ENCODE peak calls at places on chromosomes 2 and 18, in eight cellular contexts. B is EL; Y is MM.1S; Q is stimulated activated CD8-positive, alpha-beta memory T cell treated with anti-CD3 and anti-CD28 coated beads, Interleukin-4, amount 100 ng/mL, for 4 hours; Z is psoas muscle; V is fibroblast of villous mesenchyme; G is NCI-H446 treated with DMSO at 0.1 percent for 48 hours; L is progenitor cell of endocrine pancreas. F is an unnamed sample.

GRCh38 chr2:21451418-21451817 is 327.6 kb downstream of the TDRD15 start:
- DNase-seq in B (peak; percentile 45), Y (no peak), Q (no peak), Z (no peak), V (no peak), G (no peak), L (no peak), F (peak; percentile 20)

GRCh38 chr2:168278424-168278888 is 31.1 kb upstream of the STK39 start:
- DNase-seq in B (peak; percentile 70), Y (no peak), Q (no peak), Z (no peak), V (peak; percentile 98), G (no peak), L (no peak), F (peak; percentile 72)

GRCh38 chr2:8684885-8685696 is 3.2 kb downstream of the ID2 start:
- DNase-seq in B (peak; percentile 60), Y (peak; percentile 63), Q (no peak), Z (peak; percentile 60), V (no peak), G (peak; percentile 51), L (peak; percentile 68), F (peak; percentile 51)

GRCh38 chr18:52409732-52410131 is 69.7 kb downstream of the DCC start:
- DNase-seq in B (no peak), Y (peak; percentile 83), Q (no peak), Z (no peak), V (no peak), G (no peak), L (no peak), F (no peak)

GRCh38 chr2:235027558-235028214 is 75.9 kb downstream of the SH3BP4 start:
- DNase-seq in B (peak; percentile 59), Y (no peak), Q (no peak), Z (no peak), V (peak; percentile 45), G (peak; percentile 44), L (no peak), F (peak; percentile 64)

GRCh38 chr2:217610411-217610814 is 392.4 kb downstream of the TNS1 start:
- DNase-seq in B (no peak), Y (peak; percentile 97), Q (no peak), Z (no peak), V (no peak), G (no peak), L (no peak), F (no peak)

GRCh38 chr2:217710218-217710565 is 292.6 kb downstream of the TNS1 start:
- DNase-seq in B (peak; percentile 86), Y (no peak), Q (no peak), Z (no peak), V (peak; percentile 49), G (no peak), L (no peak), F (no peak)

GRCh38 chr18:78915446-78916008 is 64.1 kb upstream of the SALL3 start:
- DNase-seq in B (no peak), Y (no peak), Q (no peak), Z (no peak), V (no peak), G (no peak), L (no peak), F (no peak)